ENCODE peak calls at places on chromosomes 16 and 17, in six cellular contexts. Y, D, X, A, O and Q are unnamed samples.

GRCh38 chr17:31497431-31497830 is 106.0 kb downstream of the RAB11FIP4 start:
- DNase-seq in X (no peak), A (no peak), O (no peak), D (no peak), Y (no peak), Q (no peak)

GRCh38 chr17:58280480-58281217 is at the start of gene MPO:
- DNase-seq in X (no peak), Y (no peak), A (no peak), O (no peak), D (no peak), Q (no peak)

GRCh38 chr16:48637039-48637438 is 27.1 kb upstream of the N4BP1 start:
- DNase-seq in D (no peak), A (no peak), Y (no peak), O (no peak), X (no peak), Q (no peak)

GRCh38 chr17:59165933-59166342 is 10.4 kb downstream of the PRR11 start:
- DNase-seq in D (peak), Y (peak), O (peak), X (no peak), A (no peak), Q (no peak)

GRCh38 chr17:76000016-76000754 is 470 bp upstream of the CDK3 start:
- DNase-seq in D (peak), X (no peak), A (no peak), O (peak), Y (peak), Q (no peak)

GRCh38 chr16:55389426-55390073 is 65.5 kb downstream of the IRX6 start:
- DNase-seq in A (no peak), Y (no peak), O (no peak), X (no peak), D (no peak), Q (no peak)

GRCh38 chr17:43645450-43645764 is 16.3 kb downstream of the MEOX1 start:
- DNase-seq in X (no peak), O (no peak), D (no peak), Y (no peak), A (no peak), Q (no peak)

GRCh38 chr16:10577305-10578202 is 2.8 kb downstream of the EMP2 start:
- DNase-seq in D (no peak), Y (no peak), A (peak), O (no peak), X (no peak), Q (no peak)

GRCh38 chr16:85733155-85733838 is 17.6 kb downstream of the C16orf74 start:
- DNase-seq in Y (no peak), A (no peak), X (no peak), O (no peak), D (no peak), Q (no peak)

GRCh38 chr17:3590768-3591167 is 18.4 kb downstream of the TRPV1 start:
- DNase-seq in O (no peak), A (no peak), X (no peak), D (no peak), Y (no peak), Q (no peak)

GRCh38 chr16:4612977-4613635 is 1.6 kb downstream of the UBALD1 start:
- DNase-seq in O (no peak), D (no peak), X (no peak), A (no peak), Y (no peak), Q (no peak)

GRCh38 chr16:66473654-66474519 is 46.8 kb downstream of the BEAN1 start:
- DNase-seq in O (no peak), D (peak), Y (no peak), A (no peak), X (no peak), Q (peak)

GRCh38 chr17:41773190-41773588 is 13.3 kb downstream of the JUP start:
- DNase-seq in X (no peak), O (peak), A (peak), Y (peak), D (peak), Q (peak)

GRCh38 chr16:4306439-4307214 is 9.2 kb upstream of the GLIS2 start:
- DNase-seq in A (peak), D (no peak), X (no peak), O (no peak), Y (no peak), Q (no peak)

GRCh38 chr17:32516940-32517711 is 30.3 kb downstream of the CDK5R1 start:
- DNase-seq in X (no peak), A (no peak), Y (no peak), O (no peak), D (no peak), Q (peak)

GRCh38 chr17:17089206-17089550 is 46.9 kb downstream of the MPRIP start:
- DNase-seq in D (no peak), O (no peak), A (no peak), X (peak), Y (no peak), Q (peak)

GRCh38 chr17:7293131-7293557 is 1.3 kb downstream of the YBX2 start:
- DNase-seq in X (no peak), O (no peak), Y (no peak), D (no peak), A (no peak), Q (no peak)

GRCh38 chr17:27521281-27522027 is 65.2 kb downstream of the KSR1 start:
- DNase-seq in X (no peak), D (no peak), Y (no peak), A (no peak), O (peak), Q (no peak)

GRCh38 chr17:81912441-81913309 is 1.5 kb upstream of the PCYT2 start:
- DNase-seq in O (no peak), Y (peak), A (no peak), X (no peak), D (no peak), Q (no peak)

GRCh38 chr16:63188076-63188771 is 1152.0 kb upstream of the CDH8 start:
- DNase-seq in X (no peak), Y (no peak), O (no peak), A (no peak), D (no peak), Q (no peak)

GRCh38 chr16:10817963-10818941 is at the start of gene TVP23A:
- DNase-seq in O (no peak), A (peak), Y (no peak), D (peak), X (no peak), Q (no peak)

GRCh38 chr16:30033270-30033669 is 2.2 kb upstream of the TLCD3B start:
- DNase-seq in X (no peak), A (no peak), Y (no peak), O (no peak), D (no peak), Q (no peak)

GRCh38 chr17:49968380-49969133 is 433 bp upstream of the DLX4 start:
- DNase-seq in A (peak), Y (peak), X (no peak), O (peak), D (peak), Q (no peak)

GRCh38 chr17:38906429-38907172 is 18.8 kb upstream of the LASP1NB start:
- DNase-seq in D (no peak), X (no peak), A (no peak), O (no peak), Y (no peak), Q (no peak)

GRCh38 chr16:89653656-89654295 is 3.7 kb downstream of the CHMP1A start:
- DNase-seq in A (no peak), Y (no peak), X (no peak), D (no peak), O (no peak), Q (no peak)

GRCh38 chr17:11999715-12000114 is 2.4 kb upstream of the ZNF18 start:
- DNase-seq in Y (no peak), X (no peak), O (no peak), A (no peak), D (no peak), Q (no peak)

GRCh38 chr16:73289232-73289631 is 241.3 kb upstream of the ZFHX3 start:
- DNase-seq in Y (no peak), D (no peak), X (no peak), O (no peak), A (no peak), Q (no peak)

GRCh38 chr16:84137287-84137686 is 7.7 kb downstream of the HSDL1 start:
- DNase-seq in O (no peak), Y (no peak), X (no peak), D (no peak), A (no peak), Q (no peak)

GRCh38 chr17:39196820-39197331 is 593 bp downstream of the CACNB1 start:
- DNase-seq in Y (no peak), O (no peak), D (peak), A (peak), X (no peak), Q (peak)

GRCh38 chr16:78098087-78098486 is 1.4 kb upstream of the WWOX start:
- DNase-seq in O (no peak), D (no peak), Y (no peak), X (no peak), A (no peak), Q (no peak)

GRCh38 chr17:76399175-76400172 is 15.1 kb downstream of the SPHK1 start:
- DNase-seq in X (no peak), A (no peak), O (no peak), D (no peak), Y (no peak), Q (no peak)

GRCh38 chr17:55432358-55433028 is 10.9 kb upstream of the MMD start:
- DNase-seq in Y (no peak), X (no peak), D (no peak), O (no peak), A (no peak), Q (no peak)

DNA sequence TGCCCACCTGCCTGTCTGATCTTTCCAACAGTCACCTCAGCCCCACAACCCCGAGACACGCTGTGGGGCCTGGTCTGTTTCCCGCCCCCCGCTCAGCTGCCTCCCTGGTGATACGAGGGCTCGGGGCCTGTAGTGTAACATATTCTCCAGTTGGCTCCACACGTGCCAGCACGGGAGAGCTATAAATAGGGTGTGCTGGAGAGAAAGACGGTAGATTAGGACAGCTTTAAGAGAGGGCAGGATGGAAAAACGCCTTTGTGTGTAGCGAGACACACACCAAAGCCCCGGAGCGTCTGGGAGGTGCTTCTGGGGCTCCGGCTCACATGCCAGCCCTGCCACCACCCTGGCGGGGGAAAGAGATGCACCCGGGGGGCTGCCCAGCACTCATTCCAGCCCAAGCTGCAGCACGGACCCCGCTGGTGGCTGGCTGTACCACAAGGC is 7.4 kb upstream of the MTSS2 start:
- DNase-seq in O (no peak), A (no peak), X (no peak), D (no peak), Y (no peak), Q (no peak)
- TF ChIP-seq EP300 in O (no peak), A (no peak), X (no peak), D (no peak), Y (no peak), Q (no peak)

DNA sequence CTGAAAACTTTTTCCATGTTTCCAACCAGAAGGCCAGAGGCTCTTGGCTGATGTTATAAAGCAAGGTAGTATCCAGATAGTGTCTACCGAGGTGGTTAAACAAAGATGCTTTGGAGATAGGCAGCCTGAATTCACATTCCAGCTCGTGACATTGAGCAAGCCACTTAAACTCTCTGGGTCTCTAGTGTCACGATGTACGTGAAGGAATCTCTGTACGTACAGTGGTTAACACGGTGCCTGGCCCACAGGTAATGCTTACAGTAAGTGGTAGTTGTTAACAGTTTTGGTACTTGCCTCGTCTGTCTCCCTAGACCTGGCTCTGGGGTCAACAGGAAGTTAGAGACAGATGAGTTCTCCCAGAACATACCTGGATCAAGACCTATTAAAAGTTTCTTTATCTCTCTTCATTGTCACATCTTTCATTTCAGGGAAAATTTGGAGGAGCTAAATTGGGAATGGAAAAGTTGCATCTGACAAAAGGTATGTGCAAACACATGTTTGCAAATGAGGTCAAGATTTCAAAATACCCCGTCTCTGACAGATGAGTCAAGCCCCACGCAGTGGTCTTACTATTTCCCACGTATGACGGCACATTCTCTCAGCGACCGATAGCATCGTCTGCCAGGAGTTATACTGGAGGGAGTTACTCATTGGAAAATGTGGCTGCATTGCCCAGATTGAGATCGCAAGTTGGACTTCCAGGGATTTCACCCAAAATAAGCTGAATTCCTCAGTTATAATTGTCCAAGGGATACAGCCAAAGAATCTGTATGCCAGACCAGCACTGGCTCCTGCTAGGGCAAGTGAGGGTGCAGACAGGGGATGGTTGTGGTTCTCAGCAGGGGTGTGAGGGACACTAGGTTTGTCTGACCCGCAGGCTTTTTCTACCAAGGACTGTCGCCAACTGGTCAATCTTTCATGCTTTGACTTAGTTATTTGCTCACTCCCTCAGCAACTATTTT is 18.9 kb upstream of the MYH10 start:
- DNase-seq in Y (no peak), A (peak), O (no peak), D (no peak), X (no peak), Q (no peak)
- H3K27ac ChIP-seq in Y (peak), A (no peak), O (no peak), D (no peak), X (no peak), Q (no peak)

GRCh38 chr17:34988644-34989043 is 8.3 kb downstream of the LIG3 start:
- DNase-seq in A (no peak), O (no peak), Y (no peak), X (no peak), D (no peak), Q (no peak)
- TF ChIP-seq EP300 in A (no peak), O (no peak), Y (no peak), X (no peak), D (no peak), Q (no peak)

GRCh38 chr16:81069063-81069462 is 8.0 kb downstream of the C16orf46 start:
- DNase-seq in O (no peak), A (no peak), Y (no peak), X (no peak), D (no peak), Q (no peak)
- H3K27ac ChIP-seq in O (no peak), A (no peak), Y (no peak), X (no peak), D (no peak), Q (no peak)

GRCh38 chr17:72419866-72420774 is 299.3 kb downstream of the SOX9 start:
- DNase-seq in X (peak), O (no peak), Y (no peak), D (no peak), A (no peak), Q (no peak)
- TF ChIP-seq EP300 in X (no peak), O (no peak), Y (no peak), D (no peak), A (no peak), Q (no peak)

DNA sequence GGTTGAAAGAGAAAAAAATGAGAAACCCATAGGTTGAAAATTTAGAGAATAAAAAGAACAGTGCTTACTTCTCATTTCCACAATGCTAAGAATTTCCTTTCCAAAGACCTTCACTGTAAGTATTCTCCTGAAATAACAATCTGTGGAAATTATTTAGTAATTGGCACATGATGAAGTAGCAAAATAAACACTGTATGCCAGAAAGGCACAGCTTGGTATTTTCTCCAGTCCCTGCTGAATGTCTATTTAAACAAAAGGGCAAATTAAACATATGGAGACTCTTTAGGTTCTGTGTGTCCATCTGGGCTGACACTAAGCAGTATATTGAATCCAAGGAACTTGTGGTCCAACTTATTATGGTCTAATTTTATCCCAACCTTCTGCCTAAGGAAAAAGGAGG is 46.1 kb downstream of the CHCT1 start:
- DNase-seq in O (no peak), D (no peak), X (no peak), A (no peak), Y (no peak), Q (no peak)
- H3K27ac ChIP-seq in O (no peak), D (no peak), X (no peak), A (no peak), Y (peak), Q (no peak)